ENCODE peak calls at places on chromosomes 6 and 20, in nine cellular contexts. Q, O, X, M, B, U, Y, S and D are unnamed samples.

GRCh38 chr6:130215526-130215925 is 7.2 kb downstream of the SAMD3 start:
- DNase-seq in Q (no peak), X (no peak), O (no peak), M (no peak), S (no peak), U (peak; percentile 15), Y (peak; percentile 7), B (no peak), D (no peak)

GRCh38 chr6:84801250-84801649 is 36.9 kb upstream of the TBX18 start:
- DNase-seq in X (no peak), U (no peak), M (no peak), Q (no peak), S (no peak), O (no peak), B (no peak), Y (no peak), D (no peak)

GRCh38 chr6:11486959-11487358 is 50.6 kb upstream of the TMEM170B start:
- DNase-seq in X (no peak), U (no peak), B (no peak), O (no peak), S (no peak), Q (no peak), Y (no peak), M (no peak), D (no peak)

GRCh38 chr6:36777806-36778205 is 61.4 kb downstream of the CPNE5 start:
- DNase-seq in B (no peak), S (no peak), Q (no peak), U (no peak), Y (no peak), O (no peak), X (no peak), M (no peak), D (no peak)

GRCh38 chr20:29313481-29313880 is 1944.0 kb upstream of the DEFB115 start:
- DNase-seq in S (no peak), O (no peak), U (no peak), M (no peak), Q (no peak), X (no peak), B (no peak), Y (no peak), D (no peak)

GRCh38 chr20:64058536-64058935 is 4.5 kb upstream of the TCEA2 start:
- DNase-seq in M (no peak), U (no peak), Y (no peak), O (no peak), S (no peak), B (no peak), X (no peak), Q (no peak), D (no peak)

GRCh38 chr6:169165561-169166300 is 87.9 kb downstream of the THBS2 start:
- DNase-seq in X (no peak), Q (no peak), U (no peak), M (no peak), B (no peak), S (no peak), Y (no peak), O (no peak), D (no peak)

GRCh38 chr20:8913452-8913851 is 155.4 kb upstream of the PLCB4 start:
- DNase-seq in M (no peak), U (no peak), Q (no peak), B (no peak), S (no peak), O (no peak), X (peak; percentile 30), Y (no peak), D (no peak)

GRCh38 chr6:150747155-150747554 is 118.3 kb upstream of the MTHFD1L start:
- DNase-seq in S (no peak), O (no peak), B (no peak), U (no peak), Y (no peak), Q (no peak), M (no peak), X (no peak), D (no peak)

GRCh38 chr6:118551063-118551672 is 3.1 kb downstream of the PLN start:
- DNase-seq in X (peak; percentile 9), S (no peak), Y (no peak), U (no peak), O (no peak), Q (peak; percentile 59), B (peak; percentile 12), M (peak; percentile 20), D (peak; percentile 7)

GRCh38 chr20:3092611-3093379 is 8.3 kb upstream of the AVP start:
- DNase-seq in U (no peak), M (peak; percentile 60), X (no peak), O (peak; percentile 48), Q (no peak), S (no peak), B (peak; percentile 39), Y (no peak), D (no peak)

GRCh38 chr6:2124260-2124709 is 121.1 kb downstream of the GMDS start:
- DNase-seq in X (no peak), S (peak; percentile 36), B (no peak), Y (no peak), U (no peak), O (no peak), Q (no peak), M (no peak), D (no peak)

GRCh38 chr6:136772685-136773472 is 19.4 kb downstream of the MAP3K5 start:
- DNase-seq in U (no peak), M (peak; percentile 36), Y (no peak), B (peak; percentile 37), O (no peak), S (peak; percentile 38), Q (peak; percentile 17), X (peak; percentile 11), D (no peak)

GRCh38 chr6:14922306-14922705 is 323.6 kb upstream of the JARID2 start:
- DNase-seq in Q (no peak), B (no peak), S (no peak), X (no peak), O (no peak), Y (no peak), M (no peak), U (no peak), D (no peak)

GRCh38 chr20:35369804-35370203 is 42.0 kb downstream of the UQCC1 start:
- DNase-seq in X (no peak), Y (no peak), U (no peak), M (no peak), Q (no peak), S (no peak), O (no peak), B (no peak), D (no peak)

GRCh38 chr20:34824861-34825529 is 456 bp downstream of the NCOA6 start:
- DNase-seq in M (peak; percentile 90), Y (peak; percentile 36), B (peak; percentile 80), U (peak; percentile 33), Q (peak; percentile 48), X (peak; percentile 66), O (peak; percentile 78), S (peak; percentile 54), D (peak; percentile 52)

GRCh38 chr6:53347921-53348435 is 772 bp downstream of the ELOVL5 start:
- DNase-seq in O (peak; percentile 84), X (no peak), Q (peak; percentile 75), U (no peak), Y (peak; percentile 31), M (peak; percentile 50), S (peak; percentile 85), B (peak; percentile 71), D (peak; percentile 37)

GRCh38 chr20:58864346-58864745 is 11.8 kb downstream of the GNAS start:
- DNase-seq in Q (no peak), B (no peak), U (no peak), X (no peak), Y (no peak), M (no peak), S (no peak), O (no peak), D (no peak)

GRCh38 chr6:4788953-4789584 is 12.9 kb downstream of the CDYL start:
- DNase-seq in U (no peak), B (peak; percentile 70), Y (no peak), Q (no peak), O (peak; percentile 31), M (peak; percentile 42), S (no peak), X (no peak), D (no peak)

GRCh38 chr6:56361812-56362211 is 114.4 kb upstream of the COL21A1 start:
- DNase-seq in X (no peak), Y (no peak), M (no peak), O (no peak), S (peak; percentile 25), Q (no peak), U (no peak), B (no peak), D (no peak)

GRCh38 chr20:26163890-26164289 is 467.2 kb upstream of the ZNF337 start:
- DNase-seq in M (no peak), X (no peak), Y (no peak), Q (no peak), U (no peak), O (no peak), B (no peak), S (no peak), D (no peak)